ENCODE peak calls at places on chromosome 19, in nine cellular contexts. L is endodermal cell; B is left ventricle myocardium inferior; Y is left lung; G is CD4-positive, CD25-positive, alpha-beta regulatory T cell; F is CD8-positive, alpha-beta T cell; K is upper lobe of right lung; X is BE2C; W is lung. Z is an unnamed sample.
A peak's percentile ranks its signal among the peaks of the same experiment; 100 is the strongest.

GRCh38 chr19:13373599-13373998 is 132.7 kb downstream of the CACNA1A start:
- DNase-seq in Y (no peak), X (no peak), F (no peak), G (no peak), B (no peak), K (no peak), L (no peak), W (no peak), Z (no peak)

GRCh38 chr19:24062222-24062621 is 24.8 kb upstream of the ZNF254 start:
- DNase-seq in B (no peak), X (no peak), K (no peak), G (no peak), F (no peak), Y (no peak), L (no peak), W (no peak), Z (no peak)

GRCh38 chr19:751501-752341 is 809 bp downstream of the MISP start:
- DNase-seq in X (no peak), L (peak; percentile 69), W (no peak), G (no peak), F (no peak), B (no peak), Y (no peak), K (no peak), Z (no peak)

GRCh38 chr19:49570997-49571676 is 9.2 kb downstream of the NOSIP start:
- DNase-seq in F (no peak), L (peak; percentile 76), Y (no peak), X (peak; percentile 63), B (no peak), W (no peak), K (no peak), G (no peak), Z (no peak)

GRCh38 chr19:17969096-17969792 is 2.3 kb downstream of the KCNN1 start:
- DNase-seq in G (no peak), L (no peak), K (no peak), W (no peak), F (no peak), X (no peak), B (no peak), Y (no peak), Z (no peak)

GRCh38 chr19:8257052-8257443 is 47.9 kb downstream of the CERS4 start:
- DNase-seq in L (no peak), X (no peak), F (no peak), W (no peak), B (no peak), G (no peak), K (no peak), Y (no peak), Z (no peak)

GRCh38 chr19:16470911-16471811 is 609 bp downstream of the EPS15L1 start:
- DNase-seq in Y (no peak), X (peak; percentile 24), B (no peak), G (no peak), W (no peak), K (no peak), L (peak; percentile 64), F (no peak), Z (no peak)

GRCh38 chr19:12721656-12722565 is 1.8 kb downstream of the TNPO2 start:
- DNase-seq in G (peak; percentile 48), Y (peak; percentile 83), B (peak; percentile 66), X (peak; percentile 61), K (peak; percentile 85), W (peak; percentile 59), L (peak; percentile 92), F (peak; percentile 23), Z (peak; percentile 68)

GRCh38 chr19:12052057-12052570 is 647 bp downstream of the ZNF878 start:
- DNase-seq in G (no peak), F (no peak), X (no peak), B (no peak), L (no peak), K (no peak), W (no peak), Y (no peak), Z (no peak)

GRCh38 chr19:32189956-32190706 is 155.3 kb upstream of the ZNF507 start:
- DNase-seq in L (no peak), W (no peak), B (no peak), X (no peak), Y (no peak), G (no peak), F (no peak), K (no peak), Z (no peak)

GRCh38 chr19:47529018-47529742 is 14.3 kb upstream of the NAPA start:
- DNase-seq in X (no peak), G (no peak), W (no peak), L (no peak), K (no peak), F (no peak), B (no peak), Y (no peak), Z (no peak)

GRCh38 chr19:56403261-56403660 is 871 bp upstream of the ZNF583 start:
- DNase-seq in Y (no peak), G (no peak), K (no peak), W (no peak), X (no peak), F (no peak), B (no peak), L (no peak), Z (no peak)

GRCh38 chr19:44807162-44807561 is 1.7 kb upstream of the BCAM start:
- DNase-seq in X (no peak), K (peak; percentile 73), L (no peak), F (no peak), W (peak; percentile 40), G (no peak), B (no peak), Y (no peak), Z (peak; percentile 67)

GRCh38 chr19:58518261-58519086 is 1.1 kb downstream of the ZBTB45 start:
- DNase-seq in L (no peak), G (no peak), K (no peak), B (no peak), W (no peak), X (no peak), Y (no peak), F (no peak), Z (no peak)

GRCh38 chr19:17424743-17425365 is 5.0 kb downstream of the MVB12A start:
- DNase-seq in L (peak; percentile 96), W (no peak), F (no peak), X (peak; percentile 85), G (no peak), Y (peak; percentile 68), B (no peak), K (no peak), Z (peak; percentile 35)

GRCh38 chr19:35776102-35776788 is 881 bp downstream of the ARHGAP33 start:
- DNase-seq in K (no peak), X (peak; percentile 39), F (no peak), W (no peak), G (no peak), Y (no peak), L (no peak), B (no peak), Z (no peak)

GRCh38 chr19:20840371-20840770 is 64.3 kb downstream of the ZNF66 start:
- DNase-seq in G (no peak), F (no peak), B (no peak), X (no peak), Y (no peak), L (no peak), K (no peak), W (no peak), Z (no peak)

GRCh38 chr19:18266863-18267686 is 7.2 kb downstream of the IQCN start:
- DNase-seq in X (no peak), W (no peak), B (no peak), K (no peak), F (no peak), Y (no peak), G (no peak), L (no peak), Z (no peak)

GRCh38 chr19:41929536-41930071 is 1.4 kb upstream of the ERFL start:
- DNase-seq in G (no peak), F (no peak), W (no peak), B (no peak), L (peak; percentile 75), X (no peak), Y (no peak), K (no peak), Z (no peak)
- H3K4me1 ChIP-seq in G (peaks cover 32% of the 10 kb centered on the region), F (peaks cover 35% of the 10 kb centered on the region), W (no peaks in the 10 kb centered on the region), B (peaks cover 24% of the 10 kb centered on the region), L (no peaks in the 10 kb centered on the region), X (no peaks in the 10 kb centered on the region), Y (peaks cover 20% of the 10 kb centered on the region), K (peaks cover 12% of the 10 kb centered on the region), Z (peaks cover 16% of the 10 kb centered on the region)

DNA sequence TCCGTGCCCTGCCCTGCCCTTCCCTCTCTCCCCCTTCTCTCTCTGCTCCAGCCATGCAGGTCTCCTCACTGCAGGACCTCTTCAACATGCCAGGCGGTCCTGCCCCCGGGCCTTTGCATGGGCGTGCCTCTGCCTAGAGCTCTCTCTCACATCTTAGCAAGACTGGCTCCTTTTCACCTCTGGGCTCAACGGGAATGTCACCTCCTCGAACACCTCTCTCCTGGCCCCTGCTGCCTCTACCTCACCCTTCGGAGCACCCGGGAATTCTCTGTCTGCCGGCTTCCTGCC is 5.6 kb downstream of the MFSD12 start:
- DNase-seq in F (no peak), B (no peak), L (no peak), Y (no peak), W (no peak), K (no peak), X (no peak), G (no peak), Z (no peak)
- H3K4me1 ChIP-seq in F (peaks cover 41% of the 10 kb centered on the region), B (peaks cover 42% of the 10 kb centered on the region), L (no peaks in the 10 kb centered on the region), Y (peaks cover 67% of the 10 kb centered on the region), W (no peaks in the 10 kb centered on the region), K (peaks cover 18% of the 10 kb centered on the region), X (no peaks in the 10 kb centered on the region), G (peaks cover 46% of the 10 kb centered on the region), Z (peaks cover 7% of the 10 kb centered on the region)

GRCh38 chr19:3049089-3049488 is 13.2 kb downstream of the TLE5 start:
- DNase-seq in L (no peak), G (no peak), X (no peak), Y (no peak), W (no peak), B (no peak), K (no peak), F (no peak), Z (no peak)

GRCh38 chr19:3048190-3048533 is 14.1 kb downstream of the TLE5 start:
- DNase-seq in W (no peak), L (no peak), K (no peak), X (no peak), F (no peak), B (no peak), G (no peak), Y (no peak), Z (no peak)

GRCh38 chr19:3046621-3047306 is 15.5 kb downstream of the TLE5 start:
- DNase-seq in G (no peak), F (no peak), B (no peak), K (no peak), L (peak; percentile 91), W (no peak), Y (no peak), X (no peak), Z (peak; percentile 59)

GRCh38 chr19:3045885-3046603 is 16.3 kb downstream of the TLE5 start:
- DNase-seq in W (no peak), K (no peak), X (no peak), F (no peak), G (no peak), Y (no peak), B (no peak), L (peak; percentile 87), Z (no peak)

GRCh38 chr19:3047307-3048189 is 14.7 kb downstream of the TLE5 start:
- DNase-seq in K (peak; percentile 82), F (peak; percentile 66), L (peak; percentile 97), G (peak; percentile 50), B (peak; percentile 79), W (peak; percentile 73), Y (peak; percentile 84), X (peak; percentile 65), Z (peak; percentile 83)
- H3K4me1 ChIP-seq in K (peaks cover 12% of the 10 kb centered on the region), F (peaks cover 14% of the 10 kb centered on the region), L (no peaks in the 10 kb centered on the region), G (peaks cover 13% of the 10 kb centered on the region), B (peaks cover 14% of the 10 kb centered on the region), W (no peaks in the 10 kb centered on the region), Y (peaks cover 15% of the 10 kb centered on the region), X (no peaks in the 10 kb centered on the region), Z (peaks cover 15% of the 10 kb centered on the region)

GRCh38 chr19:5545051-5545450 is 22.7 kb downstream of the TINCR start:
- DNase-seq in F (no peak), K (no peak), W (no peak), L (no peak), B (no peak), Y (no peak), G (no peak), X (no peak), Z (no peak)
- H3K4me1 ChIP-seq in F (no peaks in the 10 kb centered on the region), K (no peaks in the 10 kb centered on the region), W (no peaks in the 10 kb centered on the region), L (no peaks in the 10 kb centered on the region), B (no peaks in the 10 kb centered on the region), Y (no peaks in the 10 kb centered on the region), G (no peaks in the 10 kb centered on the region), X (peaks cover 2% of the 10 kb centered on the region), Z (no peaks in the 10 kb centered on the region)